ENCODE peak calls at places on chromosomes 3 and 15, in four cellular contexts. L is SK-N-SH, F is A549, I is HCT116. C is an unnamed sample.

GRCh38 chr3:183844606-183845005 is 19.2 kb upstream of the MAP6D1 start:
- DNase-seq in L (no peak), F (no peak), I (no peak), C (no peak)

GRCh38 chr15:40763801-40764765 is at the start of gene GCHFR:
- DNase-seq in I (no peak), L (peak), F (peak), C (peak)

GRCh38 chr15:58336161-58336560 is 95.6 kb upstream of the LIPC start:
- DNase-seq in F (no peak), I (no peak), L (no peak), C (no peak)

GRCh38 chr3:194203482-194204035 is 67.6 kb downstream of the HES1 start:
- DNase-seq in I (no peak), F (no peak), L (no peak), C (peak)

GRCh38 chr15:77986891-77987764 is 90.4 kb downstream of the TBC1D2B start:
- DNase-seq in I (no peak), L (no peak), F (no peak), C (no peak)

GRCh38 chr15:74377831-74378766 is 10.7 kb upstream of the CYP11A1 start:
- DNase-seq in F (no peak), L (peak), I (no peak), C (no peak)

GRCh38 chr15:69298697-69299441 is at the start of gene PAQR5:
- DNase-seq in I (no peak), F (peak), L (peak), C (no peak)

GRCh38 chr3:151171145-151171544 is 31.9 kb downstream of the GPR171 start:
- DNase-seq in F (no peak), I (no peak), L (no peak), C (peak)

GRCh38 chr3:134619884-134620445 is 30.9 kb downstream of the KY start:
- DNase-seq in I (no peak), F (no peak), L (no peak), C (no peak)

GRCh38 chr3:189303584-189303983 is 131.8 kb downstream of the TPRG1 start:
- DNase-seq in F (peak), I (no peak), L (no peak), C (no peak)

GRCh38 chr3:46465196-46465520 is 453 bp upstream of the LTF start:
- DNase-seq in F (no peak), I (no peak), L (no peak), C (no peak)

GRCh38 chr3:136171097-136171542 is 25.0 kb downstream of the MSL2 start:
- DNase-seq in F (no peak), L (no peak), I (no peak), C (no peak)

GRCh38 chr15:25860885-25861866 is 2.0 kb downstream of the ATP10A start:
- DNase-seq in L (no peak), I (no peak), F (no peak), C (peak)

GRCh38 chr3:128681277-128681829 is 30.7 kb upstream of the RPN1 start:
- DNase-seq in I (no peak), F (no peak), L (peak), C (no peak)

GRCh38 chr15:58474741-58475323 is 43.0 kb downstream of the LIPC start:
- DNase-seq in L (no peak), F (no peak), I (no peak), C (peak)

GRCh38 chr3:39136533-39137434 is 16.6 kb downstream of the CSRNP1 start:
- DNase-seq in I (no peak), L (no peak), F (no peak), C (no peak)

GRCh38 chr3:127409421-127410136 is 121.7 kb upstream of the PRR20G start:
- DNase-seq in L (peak), F (no peak), I (no peak), C (no peak)

GRCh38 chr3:57555316-57555715 is 758 bp upstream of the PDE12 start:
- DNase-seq in I (no peak), F (peak), L (peak), C (peak)

GRCh38 chr3:54969652-54970051 is 41.8 kb upstream of the LRTM1 start:
- DNase-seq in I (no peak), F (no peak), L (no peak), C (no peak)

GRCh38 chr3:155807823-155808222 is 1.7 kb upstream of the C3orf33 start:
- DNase-seq in F (no peak), L (no peak), I (no peak), C (no peak)

GRCh38 chr15:70269991-70270751 is 172.5 kb upstream of the TLE3 start:
- DNase-seq in F (no peak), L (no peak), I (no peak), C (peak)

GRCh38 chr3:164302622-164303021 is 775.7 kb downstream of the SI start:
- DNase-seq in F (no peak), L (no peak), I (no peak), C (no peak)

GRCh38 chr15:44616974-44617373 is 46.5 kb downstream of the SPG11 start:
- DNase-seq in F (no peak), I (no peak), L (no peak), C (no peak)

GRCh38 chr3:83928903-83929302 is 1029.9 kb upstream of the CADM2 start:
- DNase-seq in L (no peak), I (no peak), F (no peak), C (no peak)

GRCh38 chr15:70879386-70879785 is 12.8 kb downstream of the THAP10 start:
- DNase-seq in F (no peak), I (no peak), L (no peak), C (peak)

GRCh38 chr15:85622432-85622831 is 172.3 kb downstream of the KLHL25 start:
- DNase-seq in L (no peak), I (no peak), F (no peak), C (no peak)

GRCh38 chr15:52728899-52729298 is 49.7 kb upstream of the ATOSA start:
- DNase-seq in L (peak), I (no peak), F (no peak), C (no peak)

GRCh38 chr3:143897558-143898305 is 49.5 kb upstream of the SLC9A9 start:
- DNase-seq in I (no peak), L (no peak), F (no peak), C (no peak)

GRCh38 chr3:168024537-168024941 is 71.2 kb downstream of the GOLIM4 start:
- DNase-seq in L (no peak), I (peak), F (no peak), C (peak)

GRCh38 chr15:95646892-95647291 is 683.6 kb upstream of the NR2F2 start:
- DNase-seq in I (no peak), F (no peak), L (no peak), C (no peak)

GRCh38 chr3:193124861-193125260 is 116.2 kb upstream of the PLAAT1 start:
- DNase-seq in L (no peak), F (no peak), I (no peak), C (no peak)

GRCh38 chr3:168121175-168121853 is 25.6 kb upstream of the GOLIM4 start:
- DNase-seq in I (no peak), F (no peak), L (peak), C (no peak)

GRCh38 chr15:42363487-42363886 is 4.2 kb downstream of the CAPN3 start:
- DNase-seq in F (no peak), I (no peak), L (no peak), C (no peak)

GRCh38 chr3:181103605-181104004 is 114.1 kb upstream of the DNAJC19 start:
- DNase-seq in I (peak), F (no peak), L (peak), C (peak)

GRCh38 chr15:28886431-28887343 is 913 bp downstream of the APBA2 start:
- DNase-seq in L (peak), I (no peak), F (no peak), C (no peak)

GRCh38 chr3:160401301-160402095 is 2.0 kb downstream of the SMC4 start:
- DNase-seq in F (no peak), I (no peak), L (no peak), C (peak)

GRCh38 chr15:63046927-63047760 is 4.6 kb downstream of the TPM1 start:
- DNase-seq in F (no peak), L (no peak), I (no peak), C (no peak)
- H3K4me3 ChIP-seq in F (peak), L (peak), I (peak), C (peak)

GRCh38 chr15:31556494-31557150 is 230.0 kb downstream of the KLF13 start:
- DNase-seq in F (no peak), I (no peak), L (no peak), C (no peak)
- TF ChIP-seq MAX in F (no peak), I (no peak), L (no peak), C (no peak)

GRCh38 chr3:198079771-198080520 is 119.9 kb downstream of the LMLN start:
- DNase-seq in I (peak), L (no peak), F (no peak), C (peak)
- TF ChIP-seq CTCF in I (no peak), L (no peak), F (no peak), C (peak)

DNA sequence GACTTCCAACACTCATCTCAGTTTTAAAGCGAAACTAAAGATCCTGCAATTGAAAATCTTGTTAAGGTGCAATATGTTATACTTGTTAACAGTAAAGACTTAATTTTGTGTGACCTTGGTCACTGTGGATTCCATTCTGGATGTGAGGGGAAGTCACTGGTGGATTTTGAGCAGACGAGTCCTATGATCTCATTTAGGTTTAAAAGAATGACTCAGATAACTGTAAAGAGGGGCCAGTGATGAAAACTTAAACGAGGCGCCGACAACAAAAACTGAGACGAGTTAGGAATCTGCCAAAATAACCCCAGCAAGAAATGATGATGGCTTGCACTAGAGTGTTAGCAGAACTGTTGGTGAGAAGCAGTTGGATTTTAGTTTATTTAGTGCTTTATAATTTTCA is 56.5 kb downstream of the LRRC28 start:
- DNase-seq in F (no peak), I (no peak), L (no peak), C (no peak)
- H3K4me3 ChIP-seq in F (no peak), I (no peak), L (no peak), C (no peak)

DNA sequence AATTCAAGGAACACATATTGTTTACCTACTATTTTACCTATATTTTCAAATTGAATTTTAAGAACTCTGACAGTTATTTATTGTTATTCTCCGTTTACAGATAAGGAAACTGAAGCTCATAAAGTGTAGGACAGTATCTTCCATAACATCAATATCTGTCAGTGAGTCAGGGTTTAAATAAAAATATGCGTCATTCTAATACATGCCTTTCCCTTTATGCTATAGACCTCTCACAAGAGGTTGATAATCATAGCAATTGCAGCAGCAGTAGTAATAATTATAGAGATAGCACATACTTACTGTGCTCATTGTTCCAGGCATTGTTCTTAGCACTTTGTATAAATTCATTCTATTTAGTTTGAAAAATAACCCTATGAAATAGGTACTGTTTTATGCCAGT is 101.1 kb downstream of the EPHA6 start:
- DNase-seq in I (no peak), F (no peak), L (no peak), C (no peak)
- TF ChIP-seq MAX in I (no peak), F (no peak), L (no peak), C (no peak)